ENCODE peak calls at places on chromosomes 1 and 21, in seven cellular contexts. W is mucosa of descending colon, I is psoas muscle, K is cardiac fibroblast, L is tibial artery, N is DND-41, T is RWPE2. D is an unnamed sample.

GRCh38 chr1:103371234-103371633 is 154.3 kb upstream of the RNPC3 start:
- DNase-seq in W (no peak), I (no peak), K (peak; percentile 75), L (no peak), N (no peak), T (no peak), D (no peak)

GRCh38 chr1:235703516-235703915 is 53.9 kb upstream of the GNG4 start:
- DNase-seq in W (no peak), I (no peak), K (peak; percentile 68), L (no peak), N (no peak), T (no peak), D (no peak)

GRCh38 chr1:88877382-88877825 is 14.0 kb downstream of the GTF2B start:
- DNase-seq in W (no peak), I (no peak), K (peak; percentile 69), L (no peak), N (no peak), T (no peak), D (peak; percentile 58)

GRCh38 chr1:228490120-228491078 is 3.2 kb downstream of the RNF187 start:
- DNase-seq in W (no peak), I (peak; percentile 69), K (peak; percentile 25), L (no peak), N (peak; percentile 83), T (no peak), D (peak; percentile 85)

GRCh38 chr1:27536767-27537166 is 46.8 kb upstream of the WASF2 start:
- DNase-seq in W (no peak), I (no peak), K (peak; percentile 51), L (peak; percentile 87), N (no peak), T (no peak), D (no peak)

GRCh38 chr1:21594495-21594894 is 74.7 kb downstream of the RAP1GAP start:
- DNase-seq in W (no peak), I (no peak), K (peak; percentile 20), L (no peak), N (no peak), T (no peak), D (no peak)

GRCh38 chr1:4674117-4674516 is 19.7 kb downstream of the AJAP1 start:
- DNase-seq in W (no peak), I (no peak), K (no peak), L (no peak), N (no peak), T (no peak), D (no peak)

GRCh38 chr1:33007190-33008050 is 29.3 kb downstream of the AK2 start:
- DNase-seq in W (peak; percentile 46), I (peak; percentile 40), K (peak; percentile 95), L (peak; percentile 73), N (no peak), T (peak; percentile 76), D (peak; percentile 62)

GRCh38 chr21:31731112-31731801 is 661 bp downstream of the SCAF4 start:
- DNase-seq in W (peak; percentile 75), I (peak; percentile 56), K (no peak), L (peak; percentile 74), N (peak; percentile 60), T (peak; percentile 62), D (peak; percentile 79)

GRCh38 chr1:36109041-36109679 is 15.9 kb downstream of the COL8A2 start:
- DNase-seq in W (no peak), I (no peak), K (peak; percentile 79), L (no peak), N (peak; percentile 20), T (no peak), D (no peak)

GRCh38 chr1:197814306-197814705 is 39.0 kb upstream of the DENND1B start:
- DNase-seq in W (no peak), I (no peak), K (no peak), L (no peak), N (no peak), T (no peak), D (no peak)

GRCh38 chr1:160030657-160031367 is 978 bp downstream of the PIGM start:
- DNase-seq in W (peak; percentile 15), I (no peak), K (peak; percentile 4), L (no peak), N (peak; percentile 29), T (no peak), D (no peak)

GRCh38 chr21:37915941-37916794 is at the start of gene KCNJ6:
- DNase-seq in W (peak; percentile 17), I (peak; percentile 17), K (peak; percentile 62), L (no peak), N (no peak), T (no peak), D (no peak)

GRCh38 chr1:71413441-71414170 is 332.8 kb upstream of the ZRANB2 start:
- DNase-seq in W (no peak), I (no peak), K (peak; percentile 16), L (no peak), N (no peak), T (no peak), D (no peak)

GRCh38 chr1:23394664-23395063 is 25.0 kb upstream of the ZNF436 start:
- DNase-seq in W (peak; percentile 57), I (peak; percentile 90), K (peak; percentile 67), L (peak; percentile 89), N (no peak), T (no peak), D (no peak)

GRCh38 chr1:1000357-1001056 is 610 bp upstream of the HES4 start:
- DNase-seq in W (peak; percentile 70), I (peak; percentile 74), K (peak; percentile 85), L (peak; percentile 93), N (no peak), T (peak; percentile 78), D (no peak)

GRCh38 chr1:47703981-47704596 is 266.2 kb downstream of the FOXD2 start:
- DNase-seq in W (no peak), I (no peak), K (peak; percentile 33), L (no peak), N (no peak), T (no peak), D (peak; percentile 78)

GRCh38 chr1:61184035-61184713 is 101.8 kb downstream of the NFIA start:
- DNase-seq in W (peak; percentile 86), I (peak; percentile 93), K (peak; percentile 94), L (peak; percentile 97), N (no peak), T (no peak), D (peak; percentile 92)

GRCh38 chr1:3630161-3630611 is 5.4 kb downstream of the TPRG1L start:
- DNase-seq in W (no peak), I (no peak), K (no peak), L (no peak), N (no peak), T (no peak), D (no peak)

GRCh38 chr1:159870704-159871103 is 8.2 kb upstream of the VSIG8 start:
- DNase-seq in W (no peak), I (no peak), K (no peak), L (no peak), N (no peak), T (no peak), D (no peak)

GRCh38 chr1:29260531-29260930 is 24.2 kb downstream of the PTPRU start:
- DNase-seq in W (no peak), I (no peak), K (no peak), L (peak; percentile 59), N (no peak), T (no peak), D (no peak)
- H3K4me3 ChIP-seq in W (no peak overlapping the region), I (peak overlapping the region; percentile 70), K (no peak overlapping the region), L (no peak overlapping the region), N (no peak overlapping the region), T (no peak overlapping the region), D (no peak overlapping the region)

GRCh38 chr21:42524341-42525227 is 10.9 kb downstream of the SLC37A1 start:
- DNase-seq in W (peak; percentile 72), I (peak; percentile 67), K (peak; percentile 60), L (peak; percentile 86), N (no peak), T (no peak), D (peak; percentile 93)
- H3K4me3 ChIP-seq in W (no peak overlapping the region), I (peak overlapping the region; percentile 47), K (peak overlapping the region; percentile 21), L (peak overlapping the region; percentile 46), N (no peak overlapping the region), T (no peak overlapping the region), D (peak overlapping the region; percentile 46)

GRCh38 chr1:84300501-84300900 is 1.0 kb upstream of the SAMD13 start:
- DNase-seq in W (no peak), I (no peak), K (no peak), L (no peak), N (no peak), T (no peak), D (no peak)

GRCh38 chr1:84299536-84300260 is 1.8 kb upstream of the SAMD13 start:
- DNase-seq in W (no peak), I (no peak), K (peak; percentile 9), L (no peak), N (no peak), T (no peak), D (no peak)

GRCh38 chr1:84303154-84303830 is 1.8 kb downstream of the SAMD13 start:
- DNase-seq in W (peak; percentile 28), I (no peak), K (peak; percentile 3), L (no peak), N (no peak), T (no peak), D (no peak)

GRCh38 chr1:84301759-84302380 is 362 bp downstream of the SAMD13 start:
- DNase-seq in W (no peak), I (no peak), K (peak; percentile 2), L (no peak), N (no peak), T (no peak), D (no peak)

DNA sequence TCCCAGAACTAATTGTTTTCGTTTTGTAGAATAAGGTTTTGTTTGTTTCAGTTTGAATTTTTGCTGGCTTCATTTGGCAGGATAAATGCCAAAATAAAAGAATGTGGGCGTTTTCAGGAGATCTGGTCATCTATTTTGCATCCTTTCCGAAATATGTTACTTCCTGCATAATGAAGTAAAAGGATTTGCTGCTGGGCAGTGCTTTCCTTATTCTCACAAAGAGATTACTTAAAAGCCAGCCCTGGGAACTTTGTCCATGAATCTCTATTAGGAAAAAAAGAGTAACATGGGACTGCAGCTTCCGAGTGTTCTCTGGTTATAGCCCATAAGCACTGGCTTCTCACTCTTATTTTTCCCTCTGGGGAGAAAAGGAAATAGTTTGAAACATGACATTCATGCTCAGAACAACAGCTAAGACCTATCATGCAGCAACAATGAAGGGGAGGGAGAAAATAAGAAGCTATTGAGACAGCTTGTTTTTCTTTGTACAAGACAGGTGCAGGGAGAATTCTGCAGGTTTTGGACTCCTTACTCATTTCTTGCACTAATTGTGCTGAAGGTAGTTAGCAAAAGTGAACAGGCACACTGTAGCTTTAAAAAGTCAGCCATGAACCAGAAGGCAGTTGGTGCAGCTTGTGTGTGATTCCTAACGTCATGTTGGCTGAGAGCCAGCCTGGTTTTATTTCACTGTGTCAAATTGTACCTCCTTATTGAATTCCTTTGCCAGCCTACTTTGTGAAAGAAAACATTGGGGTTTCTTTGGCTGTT is at the start of gene SAMD13:
- DNase-seq in W (peak; percentile 99), I (peak; percentile 50), K (peak; percentile 82), L (peak; percentile 82), N (peak; percentile 78), T (no peak), D (peak; percentile 75)
- H3K4me3 ChIP-seq in W (no peak within 1 kb of the TSS), I (peak within 1 kb of the TSS; percentile 96), K (peak within 1 kb of the TSS; percentile 16), L (peak within 1 kb of the TSS; percentile 41), N (peak within 1 kb of the TSS; percentile 26), T (no peak within 1 kb of the TSS), D (peak within 1 kb of the TSS; percentile 52)

DNA sequence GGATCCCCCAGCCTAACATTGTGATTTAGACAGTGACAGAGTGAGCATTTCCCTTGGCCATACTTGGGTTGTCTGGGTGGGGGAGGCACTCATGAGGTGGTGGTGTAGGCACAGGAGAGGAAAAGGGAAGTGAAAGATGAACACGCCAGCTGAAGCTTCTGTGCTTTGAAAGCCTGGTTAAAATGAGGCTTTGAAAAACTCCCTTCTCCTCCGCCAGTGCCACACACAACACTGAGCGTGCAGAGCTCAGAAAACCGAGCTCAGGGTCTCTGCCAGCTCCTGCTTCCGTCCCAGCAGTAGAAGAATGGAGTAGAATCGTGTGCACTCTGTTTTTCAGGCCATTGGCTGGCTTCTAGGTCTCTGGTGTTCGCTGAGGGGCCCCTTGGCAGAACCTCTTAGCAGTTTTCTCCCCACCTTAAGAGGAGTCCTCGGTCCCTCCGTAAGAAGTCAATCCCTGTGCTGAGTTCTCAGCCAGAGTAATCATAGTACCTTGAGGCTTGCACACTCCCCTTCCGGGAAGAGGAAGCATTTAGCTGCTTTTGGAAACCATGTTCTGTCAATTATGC is 12.9 kb downstream of the PLEKHM2 start:
- DNase-seq in W (peak; percentile 45), I (no peak), K (no peak), L (no peak), N (no peak), T (no peak), D (peak; percentile 94)
- H3K4me3 ChIP-seq in W (no peak overlapping the region), I (peak overlapping the region; percentile 8), K (no peak overlapping the region), L (no peak overlapping the region), N (no peak overlapping the region), T (no peak overlapping the region), D (peak overlapping the region; percentile 60)